ENCODE peak calls at places on chromosomes 7 and 10, in six cellular contexts. One of them, this sample, is unnamed.

GRCh38 chr7:157714166-157715070 is 377.6 kb downstream of the DNAJB6 start:
- DNase-seq in MM.1S: no peak
- DNase-seq in PC-3: no peak
- DNase-seq in tibial artery: no peak
- DNase-seq in HepG2: no peak
- DNase-seq in A549: no peak
- DNase-seq in this sample: no peak

GRCh38 chr7:117567781-117568180 is 88.0 kb downstream of the CFTR start:
- DNase-seq in MM.1S: no peak
- DNase-seq in HepG2: no peak
- DNase-seq in A549: no peak
- DNase-seq in PC-3: no peak
- DNase-seq in tibial artery: no peak
- DNase-seq in this sample: no peak

GRCh38 chr7:129189661-129190310 is 1.4 kb downstream of the SMO start:
- DNase-seq in MM.1S: no peak
- DNase-seq in PC-3: no peak
- DNase-seq in HepG2: no peak
- DNase-seq in tibial artery: no peak
- DNase-seq in A549: no peak
- DNase-seq in this sample: no peak

GRCh38 chr10:126911301-126911700 is 6.1 kb downstream of the DOCK1 start:
- DNase-seq in MM.1S: no peak
- DNase-seq in A549: no peak
- DNase-seq in HepG2: no peak
- DNase-seq in tibial artery: no peak
- DNase-seq in PC-3: no peak
- DNase-seq in this sample: no peak

GRCh38 chr10:94123253-94123995 is 129.7 kb downstream of the PLCE1 start:
- DNase-seq in HepG2: peak
- DNase-seq in tibial artery: no peak
- DNase-seq in MM.1S: no peak
- DNase-seq in A549: peak
- DNase-seq in PC-3: peak
- DNase-seq in this sample: peak

GRCh38 chr10:17001961-17002749 is 127.5 kb downstream of the CUBN start:
- DNase-seq in MM.1S: peak
- DNase-seq in PC-3: no peak
- DNase-seq in HepG2: no peak
- DNase-seq in A549: no peak
- DNase-seq in tibial artery: peak
- DNase-seq in this sample: peak

GRCh38 chr7:47724335-47724982 is 142.5 kb upstream of the TNS3 start:
- DNase-seq in tibial artery: no peak
- DNase-seq in PC-3: peak
- DNase-seq in MM.1S: no peak
- DNase-seq in HepG2: peak
- DNase-seq in A549: no peak
- DNase-seq in this sample: peak

GRCh38 chr10:104577171-104577570 is 63.9 kb upstream of the SORCS3 start:
- DNase-seq in PC-3: no peak
- DNase-seq in MM.1S: no peak
- DNase-seq in tibial artery: no peak
- DNase-seq in A549: no peak
- DNase-seq in HepG2: no peak
- DNase-seq in this sample: no peak

GRCh38 chr10:128896964-128897363 is 570.1 kb upstream of the MGMT start:
- DNase-seq in PC-3: no peak
- DNase-seq in HepG2: no peak
- DNase-seq in A549: no peak
- DNase-seq in MM.1S: no peak
- DNase-seq in tibial artery: no peak
- DNase-seq in this sample: no peak

GRCh38 chr10:102120987-102121738 is 995 bp upstream of the LDB1 start:
- DNase-seq in HepG2: no peak
- DNase-seq in PC-3: no peak
- DNase-seq in tibial artery: peak
- DNase-seq in MM.1S: no peak
- DNase-seq in A549: no peak
- DNase-seq in this sample: peak

GRCh38 chr10:132637477-132638129 is 100.0 kb downstream of the INPP5A start:
- DNase-seq in tibial artery: no peak
- DNase-seq in PC-3: peak
- DNase-seq in MM.1S: peak
- DNase-seq in HepG2: peak
- DNase-seq in A549: peak
- DNase-seq in this sample: peak

GRCh38 chr7:121909721-121910359 is 36.9 kb downstream of the PTPRZ1 start:
- DNase-seq in PC-3: no peak
- DNase-seq in A549: no peak
- DNase-seq in HepG2: no peak
- DNase-seq in MM.1S: no peak
- DNase-seq in tibial artery: no peak
- DNase-seq in this sample: no peak

GRCh38 chr10:94524146-94524545 is 21.4 kb upstream of the HELLS start:
- DNase-seq in tibial artery: no peak
- DNase-seq in PC-3: peak
- DNase-seq in MM.1S: no peak
- DNase-seq in HepG2: no peak
- DNase-seq in A549: no peak
- DNase-seq in this sample: peak

GRCh38 chr7:50314778-50315177 is 10.3 kb downstream of the IKZF1 start:
- DNase-seq in A549: no peak
- DNase-seq in HepG2: no peak
- DNase-seq in PC-3: no peak
- DNase-seq in MM.1S: no peak
- DNase-seq in tibial artery: no peak
- DNase-seq in this sample: no peak

GRCh38 chr7:70270149-70270548 is 671.9 kb downstream of the AUTS2 start:
- DNase-seq in A549: no peak
- DNase-seq in tibial artery: no peak
- DNase-seq in MM.1S: no peak
- DNase-seq in HepG2: no peak
- DNase-seq in PC-3: no peak
- DNase-seq in this sample: no peak

GRCh38 chr7:28922618-28923331 is 35.4 kb downstream of the TRIL start:
- DNase-seq in MM.1S: peak
- DNase-seq in PC-3: peak
- DNase-seq in HepG2: peak
- DNase-seq in tibial artery: peak
- DNase-seq in A549: peak
- DNase-seq in this sample: peak

GRCh38 chr7:2507208-2507916 is 12.2 kb upstream of the LFNG start:
- DNase-seq in HepG2: no peak
- DNase-seq in PC-3: no peak
- DNase-seq in A549: no peak
- DNase-seq in MM.1S: no peak
- DNase-seq in tibial artery: no peak
- DNase-seq in this sample: no peak

GRCh38 chr7:100662377-100662776 is 6.1 kb upstream of the ACTL6B start:
- DNase-seq in MM.1S: no peak
- DNase-seq in PC-3: no peak
- DNase-seq in HepG2: no peak
- DNase-seq in tibial artery: no peak
- DNase-seq in A549: no peak
- DNase-seq in this sample: no peak

GRCh38 chr7:48587475-48587874 is 336.9 kb upstream of the CDC14C start:
- DNase-seq in PC-3: no peak
- DNase-seq in HepG2: no peak
- DNase-seq in tibial artery: no peak
- DNase-seq in MM.1S: no peak
- DNase-seq in A549: no peak
- DNase-seq in this sample: no peak

GRCh38 chr7:116932566-116932965 is 20.7 kb upstream of the ST7 start:
- DNase-seq in A549: no peak
- DNase-seq in HepG2: no peak
- DNase-seq in tibial artery: no peak
- DNase-seq in PC-3: no peak
- DNase-seq in MM.1S: no peak
- DNase-seq in this sample: no peak

GRCh38 chr7:69739906-69740545 is 141.8 kb downstream of the AUTS2 start:
- DNase-seq in HepG2: no peak
- DNase-seq in tibial artery: peak
- DNase-seq in A549: no peak
- DNase-seq in MM.1S: no peak
- DNase-seq in PC-3: no peak
- DNase-seq in this sample: peak

GRCh38 chr7:106041140-106041717 is 70.9 kb downstream of the SYPL1 start:
- DNase-seq in PC-3: peak
- DNase-seq in MM.1S: peak
- DNase-seq in HepG2: peak
- DNase-seq in tibial artery: no peak
- DNase-seq in A549: peak
- DNase-seq in this sample: peak

GRCh38 chr7:100584677-100585510 is 1.0 kb downstream of the LRCH4 start:
- DNase-seq in PC-3: peak
- DNase-seq in HepG2: peak
- DNase-seq in A549: no peak
- DNase-seq in MM.1S: no peak
- DNase-seq in tibial artery: no peak
- DNase-seq in this sample: peak

GRCh38 chr10:79093658-79094411 is 25.1 kb downstream of the ZMIZ1 start:
- DNase-seq in A549: no peak
- DNase-seq in PC-3: peak
- DNase-seq in tibial artery: peak
- DNase-seq in MM.1S: no peak
- DNase-seq in HepG2: peak
- DNase-seq in this sample: peak

GRCh38 chr7:47539398-47540052 is 42.4 kb downstream of the TNS3 start:
- DNase-seq in A549: peak
- DNase-seq in MM.1S: no peak
- DNase-seq in PC-3: no peak
- DNase-seq in tibial artery: no peak
- DNase-seq in HepG2: peak
- DNase-seq in this sample: peak

GRCh38 chr10:33252794-33253203 is 81.7 kb downstream of the NRP1 start:
- DNase-seq in PC-3: peak
- DNase-seq in HepG2: peak
- DNase-seq in tibial artery: no peak
- DNase-seq in A549: peak
- DNase-seq in MM.1S: no peak
- DNase-seq in this sample: peak

GRCh38 chr10:73773152-73773879 is 8.5 kb upstream of the CHCHD1 start:
- DNase-seq in MM.1S: no peak
- DNase-seq in PC-3: no peak
- DNase-seq in tibial artery: no peak
- DNase-seq in A549: no peak
- DNase-seq in HepG2: no peak
- DNase-seq in this sample: no peak

GRCh38 chr10:73774637-73775036 is 7.2 kb upstream of the CHCHD1 start:
- DNase-seq in tibial artery: no peak
- DNase-seq in MM.1S: peak
- DNase-seq in PC-3: peak
- DNase-seq in HepG2: peak
- DNase-seq in A549: no peak
- DNase-seq in this sample: no peak

GRCh38 chr10:73771722-73772279 is 10.0 kb upstream of the CHCHD1 start:
- DNase-seq in tibial artery: peak
- DNase-seq in A549: peak
- DNase-seq in MM.1S: peak
- DNase-seq in PC-3: peak
- DNase-seq in HepG2: peak
- DNase-seq in this sample: no peak

GRCh38 chr10:73769396-73769795 is 12.5 kb upstream of the CHCHD1 start:
- DNase-seq in A549: no peak
- DNase-seq in HepG2: no peak
- DNase-seq in PC-3: no peak
- DNase-seq in tibial artery: no peak
- DNase-seq in MM.1S: no peak
- DNase-seq in this sample: no peak

GRCh38 chr10:73772280-73773151 is 9.3 kb upstream of the CHCHD1 start:
- DNase-seq in tibial artery: peak
- DNase-seq in HepG2: peak
- DNase-seq in A549: peak
- DNase-seq in PC-3: peak
- DNase-seq in MM.1S: peak
- DNase-seq in this sample: peak
- TF ChIP-seq CTCF in tibial artery: peak
- TF ChIP-seq CTCF in HepG2: peak
- TF ChIP-seq CTCF in A549: no peak
- TF ChIP-seq CTCF in PC-3: peak
- TF ChIP-seq CTCF in MM.1S: no peak
- TF ChIP-seq CTCF in this sample: peak

GRCh38 chr7:150401861-150402631 is 22.9 kb downstream of the ZNF775 start:
- DNase-seq in A549: no peak
- DNase-seq in HepG2: no peak
- DNase-seq in PC-3: no peak
- DNase-seq in tibial artery: no peak
- DNase-seq in MM.1S: no peak
- DNase-seq in this sample: no peak
- H3K4me3 ChIP-seq in A549: no peak
- H3K4me3 ChIP-seq in HepG2: no peak
- H3K4me3 ChIP-seq in PC-3: no peak
- H3K4me3 ChIP-seq in tibial artery: no peak
- H3K4me3 ChIP-seq in MM.1S: no peak
- H3K4me3 ChIP-seq in this sample: no peak

DNA sequence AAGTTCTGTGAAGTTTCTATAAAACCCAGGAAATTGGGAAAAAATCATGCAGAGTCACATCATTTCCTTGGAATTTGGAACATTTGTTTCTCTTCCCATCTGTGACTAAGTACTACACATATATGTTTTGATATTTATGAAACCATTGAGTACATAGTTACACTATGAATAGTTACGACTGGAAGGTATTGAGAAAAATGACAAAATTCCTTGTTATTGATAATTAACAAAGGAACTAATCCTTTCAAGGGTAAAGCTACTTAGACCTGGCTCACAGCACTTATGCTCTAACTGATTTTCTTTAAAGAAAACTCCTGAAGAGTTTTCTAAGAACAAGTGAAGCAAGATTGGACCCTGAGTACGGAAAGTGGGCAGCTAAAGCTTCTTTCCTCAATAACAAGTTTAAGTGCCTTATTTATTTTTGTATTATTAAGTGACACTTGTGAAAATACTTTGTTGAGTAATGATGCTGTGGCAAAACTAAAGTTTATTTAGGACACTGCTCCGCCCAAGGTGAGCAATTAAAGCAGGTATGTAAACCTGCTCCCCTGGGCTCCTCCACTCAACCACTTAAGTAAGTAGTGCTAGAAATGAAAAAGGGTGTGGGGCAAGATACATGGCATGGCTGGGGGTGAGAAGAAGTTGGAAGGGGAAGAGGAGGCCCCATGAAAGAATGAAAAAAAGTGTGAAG is 11.9 kb upstream of the GLCCI1 start:
- DNase-seq in HepG2: no peak
- DNase-seq in tibial artery: no peak
- DNase-seq in MM.1S: no peak
- DNase-seq in A549: no peak
- DNase-seq in PC-3: peak
- DNase-seq in this sample: peak
- TF ChIP-seq CTCF in HepG2: no peak
- TF ChIP-seq CTCF in tibial artery: no peak
- TF ChIP-seq CTCF in MM.1S: no peak
- TF ChIP-seq CTCF in A549: no peak
- TF ChIP-seq CTCF in PC-3: no peak
- TF ChIP-seq CTCF in this sample: no peak

DNA sequence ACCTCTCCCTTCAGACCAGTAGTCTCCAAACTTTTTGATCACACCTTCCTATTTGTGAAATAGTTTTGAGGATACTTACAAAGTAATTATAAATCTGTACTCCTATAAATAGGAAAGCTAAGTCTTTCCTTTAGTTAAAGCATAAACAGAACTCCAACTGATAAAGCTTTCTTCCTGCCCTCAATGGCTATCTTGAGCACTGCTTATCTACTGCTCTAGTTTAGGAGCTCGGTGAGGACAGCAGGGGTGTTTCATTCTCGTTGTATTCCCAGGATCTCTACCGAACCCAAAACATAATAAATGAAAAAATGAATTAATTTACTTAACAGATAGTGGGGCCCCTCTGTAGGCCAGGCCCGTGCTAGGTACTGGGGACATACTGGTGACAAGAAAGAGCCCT is 17.7 kb downstream of the SORBS1 start:
- DNase-seq in HepG2: no peak
- DNase-seq in tibial artery: no peak
- DNase-seq in MM.1S: no peak
- DNase-seq in PC-3: no peak
- DNase-seq in A549: no peak
- DNase-seq in this sample: no peak
- H3K4me3 ChIP-seq in HepG2: no peak
- H3K4me3 ChIP-seq in tibial artery: no peak
- H3K4me3 ChIP-seq in MM.1S: no peak
- H3K4me3 ChIP-seq in PC-3: no peak
- H3K4me3 ChIP-seq in A549: no peak
- H3K4me3 ChIP-seq in this sample: no peak